ENCODE peak calls at places on chromosomes 6 and 20, in seven cellular contexts. N, Z, X, C, A, J and E are unnamed samples. For H3K36me3, the result is how much of the 10 kb centered on the place peaks cover.

GRCh38 chr6:36977470-36977941 is 8.5 kb downstream of the MTCH1 start:
- DNase-seq in J (no peak), A (no peak), N (peak), X (no peak), Z (no peak), C (no peak), E (no peak)

GRCh38 chr6:21816231-21816630 is 222.7 kb downstream of the SOX4 start:
- DNase-seq in A (no peak), X (no peak), J (no peak), N (no peak), Z (no peak), C (no peak), E (no peak)

GRCh38 chr6:164763788-164764187 is 545.6 kb downstream of the C6orf118 start:
- DNase-seq in Z (no peak), J (no peak), C (no peak), X (no peak), A (no peak), N (no peak), E (no peak)

GRCh38 chr6:66772785-66773184 is 1065.8 kb upstream of the EYS start:
- DNase-seq in A (no peak), X (peak), J (peak), Z (no peak), C (no peak), N (no peak), E (no peak)

GRCh38 chr6:41607736-41608135 is 30.5 kb upstream of the MDFI start:
- DNase-seq in A (no peak), C (no peak), J (no peak), N (peak), Z (no peak), X (no peak), E (no peak)

GRCh38 chr6:3396503-3397180 is 60.2 kb downstream of the SLC22A23 start:
- DNase-seq in N (no peak), Z (peak), J (no peak), A (no peak), C (no peak), X (no peak), E (no peak)

GRCh38 chr6:8315154-8315553 is 120.2 kb downstream of the SLC35B3 start:
- DNase-seq in C (no peak), Z (no peak), A (no peak), J (no peak), N (no peak), X (no peak), E (no peak)

GRCh38 chr6:39669117-39669690 is 56.0 kb downstream of the KIF6 start:
- DNase-seq in Z (no peak), X (no peak), J (no peak), N (no peak), A (no peak), C (no peak), E (no peak)

GRCh38 chr20:52191132-52191435 is 495 bp downstream of the ZFP64 start:
- DNase-seq in Z (no peak), J (no peak), C (no peak), A (no peak), X (no peak), N (no peak), E (peak)

GRCh38 chr6:96520039-96520850 is 1.4 kb upstream of the UFL1 start:
- DNase-seq in X (peak), J (peak), N (no peak), A (peak), C (no peak), Z (peak), E (no peak)

GRCh38 chr6:72464791-72465691 is 156.8 kb upstream of the KCNQ5 start:
- DNase-seq in C (no peak), X (no peak), N (no peak), A (no peak), Z (no peak), J (peak), E (no peak)

GRCh38 chr6:34696189-34696738 is 303 bp downstream of the ILRUN start:
- DNase-seq in X (peak), N (no peak), Z (no peak), C (no peak), J (no peak), A (peak), E (no peak)

DNA sequence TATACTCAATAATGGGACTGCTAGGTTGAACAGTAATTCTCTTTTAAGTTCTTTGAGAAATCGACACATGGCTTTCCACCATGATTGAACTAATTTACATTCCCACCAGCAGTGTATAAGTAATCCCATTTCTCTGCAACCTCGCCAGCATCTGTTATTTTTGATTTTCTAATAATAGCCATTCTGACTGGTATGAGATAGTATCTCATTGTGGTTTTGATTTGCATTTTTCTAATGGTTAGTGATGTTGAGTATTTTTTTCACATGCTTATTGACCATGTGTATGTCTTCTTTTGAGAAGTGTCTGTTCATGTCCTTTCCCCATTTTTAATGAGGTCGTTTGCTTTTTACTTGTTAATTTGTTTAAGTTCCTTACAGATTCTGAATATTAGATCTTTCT is 66.5 kb downstream of the STK4 start:
- DNase-seq in A (no peak), J (no peak), X (no peak), Z (no peak), C (no peak), N (no peak), E (no peak)
- H3K36me3 ChIP-seq in A (under half), J (under half), X (under half), Z (under half), C (under half), N (under half), E (under half)

DNA sequence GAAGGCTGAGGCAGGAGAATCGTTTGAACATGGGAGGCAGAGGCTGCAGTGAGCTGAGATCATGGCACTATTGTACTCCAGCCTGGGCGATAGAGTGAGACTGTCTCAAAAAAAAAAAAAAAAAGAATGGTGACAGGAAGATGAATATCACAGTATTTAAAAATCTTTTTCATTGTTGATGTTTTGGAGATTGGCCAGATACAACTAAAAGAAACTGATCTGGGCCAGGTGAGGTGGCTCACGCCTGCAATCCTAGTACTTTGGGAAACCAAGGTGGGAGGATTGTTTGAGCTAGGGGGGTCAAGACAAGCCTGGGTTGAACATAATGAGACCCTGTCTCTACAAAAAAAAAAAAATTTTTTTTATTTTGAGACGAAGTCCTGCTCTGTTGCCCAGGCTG is 52.1 kb downstream of the TRAF3IP2 start:
- DNase-seq in X (no peak), C (no peak), J (no peak), Z (no peak), A (no peak), N (no peak), E (no peak)
- H3K27ac ChIP-seq in X (no peak), C (no peak), J (no peak), Z (peak), A (peak), N (no peak), E (no peak)

GRCh38 chr20:295804-296203 is 1.6 kb upstream of the ZCCHC3 start:
- DNase-seq in Z (no peak), X (no peak), N (no peak), A (no peak), C (no peak), J (no peak), E (no peak)
- H3K4me3 ChIP-seq in Z (no peak), X (no peak), N (no peak), A (no peak), C (no peak), J (no peak), E (no peak)

GRCh38 chr6:167913699-167914098 is 83.8 kb upstream of the KIF25 start:
- DNase-seq in C (no peak), A (no peak), J (no peak), X (no peak), Z (no peak), N (no peak), E (no peak)
- H3K36me3 ChIP-seq in C (under half), A (under half), J (under half), X (under half), Z (under half), N (under half), E (under half)

DNA sequence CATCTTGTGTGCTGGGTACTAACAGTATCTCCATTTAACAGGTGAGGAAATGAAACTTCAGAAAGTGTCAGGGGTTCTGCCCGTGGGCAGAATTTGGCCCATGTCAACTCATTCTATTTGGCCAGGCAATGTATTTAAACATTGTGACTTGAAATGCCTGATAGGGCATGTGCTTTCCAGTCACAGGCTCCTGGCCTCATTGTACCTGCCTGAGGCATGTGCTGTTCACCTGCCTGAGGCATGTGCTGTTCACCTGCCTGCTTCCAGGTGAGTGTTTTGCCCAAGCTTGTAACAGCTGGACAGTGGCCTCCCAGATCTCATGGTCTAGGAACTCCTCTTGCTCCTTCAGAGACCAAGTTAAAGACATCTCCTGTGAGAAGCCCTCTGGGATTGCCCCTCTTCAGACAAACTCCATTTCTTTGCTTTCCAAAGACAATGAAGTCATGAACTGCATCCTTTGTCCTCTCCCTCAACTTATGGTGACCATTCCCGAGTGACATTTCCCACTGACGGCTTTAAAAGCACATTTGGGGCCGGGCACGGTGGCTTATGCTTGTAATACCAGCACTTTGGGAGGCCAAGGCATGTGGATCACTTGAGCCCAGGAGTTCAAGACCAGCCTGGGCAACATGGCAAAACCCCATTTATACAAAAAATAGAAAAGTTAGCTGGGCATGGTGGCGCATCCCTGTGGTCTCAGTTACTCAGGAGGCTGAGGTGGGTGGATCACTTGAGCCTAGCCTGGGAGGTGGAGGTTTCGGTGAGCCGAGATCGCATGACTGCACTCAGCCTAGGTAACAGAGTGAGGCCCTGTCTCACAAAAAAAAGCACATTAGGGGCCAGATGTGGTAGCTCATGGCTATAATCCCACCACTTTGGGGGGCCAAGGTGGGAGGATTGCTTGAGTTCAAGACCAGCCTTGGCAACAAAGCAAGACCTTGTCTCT is 48.7 kb downstream of the BCAS4 start:
- DNase-seq in Z (peak), A (no peak), X (no peak), J (no peak), N (no peak), C (no peak), E (no peak)
- H3K27ac ChIP-seq in Z (no peak), A (no peak), X (no peak), J (no peak), N (no peak), C (no peak), E (no peak)

GRCh38 chr6:119312441-119312840 is 37.1 kb downstream of the MAN1A1 start:
- DNase-seq in N (no peak), J (no peak), Z (no peak), X (no peak), A (no peak), C (no peak), E (no peak)
- H3K4me3 ChIP-seq in N (no peak), J (no peak), Z (no peak), X (no peak), A (no peak), C (no peak), E (no peak)

DNA sequence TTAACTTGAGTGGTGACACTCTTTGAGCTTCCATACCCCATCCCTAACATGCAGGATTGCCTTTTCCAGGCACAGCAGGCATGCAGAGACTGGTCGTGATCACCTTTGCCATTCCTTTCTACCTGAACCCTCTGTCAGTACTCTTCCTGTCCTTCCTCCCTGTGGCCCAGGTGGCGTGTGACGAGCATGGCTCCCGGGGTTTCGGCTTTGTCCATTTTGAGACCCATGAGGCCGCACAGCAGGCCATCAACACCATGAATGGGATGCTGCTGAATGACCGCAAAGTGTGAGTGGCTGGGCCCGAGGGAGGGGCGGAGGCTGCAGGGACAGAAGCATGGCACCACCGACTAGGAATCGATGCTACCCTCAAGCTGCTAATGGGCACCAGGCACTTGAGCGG is 6.7 kb downstream of the PABPC1L start:
- DNase-seq in X (no peak), N (no peak), C (no peak), Z (no peak), A (no peak), J (no peak), E (no peak)
- H3K36me3 ChIP-seq in X (under half), N (under half), C (under half), Z (under half), A (under half), J (under half), E (under half)

DNA sequence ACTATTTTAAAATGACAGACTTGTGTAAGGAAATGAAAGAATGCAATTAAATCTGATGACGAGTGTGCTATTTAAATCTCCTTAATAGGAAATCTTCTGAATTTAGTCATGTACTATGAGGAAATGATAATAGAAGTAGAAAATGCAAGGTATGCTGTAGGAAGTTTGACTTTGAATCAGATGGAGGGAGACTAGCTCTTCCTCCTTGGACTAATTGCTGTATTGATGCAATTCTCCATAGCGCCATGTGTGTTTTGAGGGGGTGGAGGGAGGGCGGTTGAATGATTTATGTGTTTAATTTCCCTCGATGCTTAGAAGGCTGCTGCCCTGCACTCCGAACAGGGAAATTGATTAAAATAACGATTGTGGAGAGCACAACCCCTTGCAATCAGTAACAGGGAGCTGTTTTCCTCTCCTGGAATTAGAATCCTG is 214.4 kb upstream of the PRND start:
- DNase-seq in X (no peak), C (no peak), A (no peak), J (peak), Z (no peak), N (no peak), E (no peak)
- H3K27ac ChIP-seq in X (no peak), C (no peak), A (no peak), J (peak), Z (no peak), N (no peak), E (no peak)

GRCh38 chr20:56412949-56413348 is 889 bp downstream of the CASS4 start:
- DNase-seq in A (no peak), J (no peak), N (no peak), X (no peak), C (no peak), Z (no peak), E (no peak)

GRCh38 chr20:56411759-56412472 is at the start of gene CASS4:
- DNase-seq in A (no peak), J (peak), Z (no peak), C (no peak), X (peak), N (no peak), E (no peak)

GRCh38 chr20:56414842-56415765 is 3.0 kb downstream of the CASS4 start:
- DNase-seq in Z (no peak), X (no peak), J (peak), C (no peak), N (no peak), A (no peak), E (no peak)

GRCh38 chr20:56409946-56410345 is 2.1 kb upstream of the CASS4 start:
- DNase-seq in N (no peak), C (no peak), Z (no peak), X (no peak), A (no peak), J (no peak), E (no peak)

GRCh38 chr20:56412473-56412790 is 372 bp downstream of the CASS4 start:
- DNase-seq in C (no peak), X (no peak), Z (no peak), A (no peak), J (no peak), N (no peak), E (no peak)
- H3K4me3 ChIP-seq in C (no peak), X (no peak), Z (no peak), A (peak), J (no peak), N (no peak), E (no peak)